ENCODE peak calls at places on chromosome 12, in eight cellular contexts. V is cardiac muscle cell; S is T-helper 2 cell; W is stimulated activated naive B cell treated with anti-CD40 and anti-IgM and Interleukin-4, amounts not matched to agents 10 μg/mL and 1 μg/mL and 100 μg/mL, for 72 hours; A is NCI-H1694; H is CD4-positive, CD25-positive, alpha-beta regulatory T cell; T is stimulated activated CD4-positive, alpha-beta T cell treated with anti-CD3 and anti-CD28 coated beads, Interleukin-2, amount 100 ng/mL, for 48 hours; D is DMS153. Q is an unnamed sample.

GRCh38 chr12:77133566-77133965 is 68.2 kb upstream of the E2F7 start:
- DNase-seq in T (no peak), W (no peak), V (peak; percentile 89), H (peak; percentile 4), A (no peak), S (no peak), D (no peak), Q (no peak)

GRCh38 chr12:52248541-52249035 is 15.5 kb downstream of the KRT7 start:
- DNase-seq in A (no peak), V (no peak), S (no peak), D (no peak), T (no peak), H (no peak), W (no peak), Q (no peak)

GRCh38 chr12:130014485-130014807 is 110.6 kb upstream of the TMEM132D start:
- DNase-seq in S (no peak), A (no peak), D (no peak), H (no peak), W (no peak), V (peak; percentile 43), T (no peak), Q (no peak)

GRCh38 chr12:67714648-67715047 is 66.1 kb downstream of the DYRK2 start:
- DNase-seq in A (no peak), H (no peak), W (no peak), T (no peak), D (peak; percentile 62), S (no peak), V (no peak), Q (no peak)

GRCh38 chr12:55797068-55797467 is 20.5 kb downstream of the SARNP start:
- DNase-seq in H (peak; percentile 44), A (peak; percentile 33), V (peak; percentile 76), W (no peak), S (no peak), T (no peak), D (peak; percentile 33), Q (no peak)

GRCh38 chr12:42144174-42144423 is 575 bp downstream of the GXYLT1 start:
- DNase-seq in D (no peak), H (no peak), T (no peak), S (no peak), W (no peak), V (no peak), A (no peak), Q (no peak)

GRCh38 chr12:52552681-52553195 is at the start of gene KRT71:
- DNase-seq in H (no peak), W (no peak), S (no peak), D (no peak), T (no peak), A (no peak), V (no peak), Q (no peak)

GRCh38 chr12:113613414-113613813 is 141.7 kb upstream of the LHX5 start:
- DNase-seq in H (no peak), V (no peak), D (no peak), S (no peak), W (no peak), A (no peak), T (no peak), Q (no peak)

GRCh38 chr12:110921262-110921661 is 883 bp upstream of the MYL2 start:
- DNase-seq in S (no peak), A (no peak), V (no peak), H (no peak), W (no peak), D (no peak), T (no peak), Q (no peak)

GRCh38 chr12:109497675-109498074 is 20.2 kb downstream of the UBE3B start:
- DNase-seq in T (no peak), H (no peak), S (no peak), W (no peak), D (no peak), V (no peak), A (no peak), Q (no peak)

GRCh38 chr12:45696049-45696448 is 33.5 kb upstream of the ARID2 start:
- DNase-seq in D (no peak), V (no peak), A (no peak), W (no peak), T (no peak), S (no peak), H (no peak), Q (no peak)

GRCh38 chr12:76680940-76681339 is 83.0 kb upstream of the ZDHHC17 start:
- DNase-seq in W (no peak), S (no peak), V (no peak), H (no peak), T (no peak), D (no peak), A (no peak), Q (no peak)

GRCh38 chr12:98856897-98857540 is 211.9 kb downstream of the APAF1 start:
- DNase-seq in W (no peak), T (no peak), S (no peak), D (no peak), H (no peak), V (no peak), A (no peak), Q (no peak)

GRCh38 chr12:13210022-13210539 is 13.6 kb downstream of the EMP1 start:
- DNase-seq in W (no peak), H (no peak), V (no peak), D (no peak), S (no peak), T (no peak), A (no peak), Q (no peak)

GRCh38 chr12:109740694-109741245 is 27.1 kb downstream of the FAM222A start:
- DNase-seq in D (no peak), A (no peak), V (no peak), H (no peak), S (no peak), W (no peak), T (no peak), Q (no peak)

GRCh38 chr12:50786498-50787231 is 22.8 kb downstream of the ATF1 start:
- DNase-seq in S (no peak), H (no peak), D (no peak), W (no peak), T (no peak), A (no peak), V (no peak), Q (no peak)

GRCh38 chr12:68479261-68479581 is 131.5 kb upstream of the RAP1B start:
- DNase-seq in T (no peak), V (no peak), H (no peak), D (no peak), A (no peak), W (no peak), S (no peak), Q (no peak)

GRCh38 chr12:3040663-3041544 is 36.3 kb upstream of the TSPAN9 start:
- DNase-seq in A (no peak), T (no peak), V (no peak), S (no peak), W (no peak), H (no peak), D (no peak), Q (no peak)

GRCh38 chr12:118120579-118121363 is 15.2 kb upstream of the PEBP1 start:
- DNase-seq in V (peak; percentile 86), D (peak; percentile 45), A (peak; percentile 44), S (no peak), H (peak; percentile 70), W (no peak), T (peak; percentile 68), Q (peak; percentile 46)

GRCh38 chr12:127980585-127980984 is 286.4 kb upstream of the TMEM132C start:
- DNase-seq in A (no peak), W (no peak), V (no peak), S (no peak), T (no peak), H (no peak), D (no peak), Q (no peak)

GRCh38 chr12:71810905-71811304 is 28.7 kb upstream of the TBC1D15 start:
- DNase-seq in A (no peak), S (no peak), T (no peak), W (no peak), H (no peak), D (no peak), V (no peak), Q (no peak)

GRCh38 chr12:122097641-122098364 is 19.2 kb downstream of the MLXIP start:
- DNase-seq in D (peak; percentile 83), A (no peak), T (no peak), W (no peak), H (no peak), S (no peak), V (peak; percentile 18), Q (no peak)

GRCh38 chr12:99960312-99960711 is 24.4 kb downstream of the ANKS1B start:
- DNase-seq in W (no peak), T (no peak), H (no peak), V (no peak), D (no peak), S (no peak), A (peak; percentile 17), Q (no peak)

GRCh38 chr12:12927211-12928079 is 24.5 kb downstream of the GPRC5D start:
- DNase-seq in T (peak; percentile 35), A (peak; percentile 72), W (peak; percentile 41), V (peak; percentile 83), S (peak; percentile 34), H (peak; percentile 50), D (peak; percentile 73), Q (no peak)

GRCh38 chr12:112126000-112126431 is 656 bp downstream of the TRAFD1 start:
- DNase-seq in D (no peak), V (no peak), A (no peak), W (no peak), H (peak; percentile 22), S (no peak), T (no peak), Q (no peak)

GRCh38 chr12:20342111-20342510 is 26.2 kb upstream of the PDE3A start:
- DNase-seq in V (no peak), A (no peak), T (no peak), D (no peak), S (no peak), H (no peak), W (no peak), Q (no peak)

GRCh38 chr12:5435161-5435560 is 3.3 kb downstream of the NTF3 start:
- DNase-seq in H (no peak), V (no peak), W (no peak), A (no peak), T (no peak), S (no peak), D (no peak), Q (no peak)